ENCODE peak calls at places on chromosome 9, in five cellular contexts. U, R, G, Z and A are unnamed samples.

GRCh38 chr9:19127881-19128719 is 808 bp upstream of the PLIN2 start:
- DNase-seq in U (no peak), R (no peak), G (no peak), Z (no peak), A (peak)

GRCh38 chr9:3397726-3398125 is 128.1 kb downstream of the RFX3 start:
- DNase-seq in U (no peak), R (no peak), G (no peak), Z (no peak), A (peak)

GRCh38 chr9:37002413-37003217 is 31.5 kb downstream of the PAX5 start:
- DNase-seq in U (no peak), R (no peak), G (no peak), Z (no peak), A (no peak)

GRCh38 chr9:6552738-6553121 is 92.8 kb downstream of the GLDC start:
- DNase-seq in U (no peak), R (no peak), G (no peak), Z (no peak), A (no peak)

GRCh38 chr9:133802256-133802655 is 64.1 kb upstream of the SARDH start:
- DNase-seq in U (no peak), R (no peak), G (peak), Z (no peak), A (no peak)

GRCh38 chr9:128093016-128093415 is 25.0 kb downstream of the SLC25A25 start:
- DNase-seq in U (no peak), R (no peak), G (no peak), Z (no peak), A (no peak)

GRCh38 chr9:130051855-130052254 is 1.9 kb upstream of the GPR107 start:
- DNase-seq in U (no peak), R (no peak), G (no peak), Z (no peak), A (no peak)

GRCh38 chr9:69122391-69123141 is 51.5 kb upstream of the TJP2 start:
- DNase-seq in U (peak), R (peak), G (no peak), Z (peak), A (no peak)

GRCh38 chr9:4489562-4489918 is 728 bp upstream of the SLC1A1 start:
- DNase-seq in U (peak), R (no peak), G (no peak), Z (no peak), A (no peak)

GRCh38 chr9:97703437-97704326 is 6.5 kb upstream of the XPA start:
- DNase-seq in U (peak), R (peak), G (no peak), Z (peak), A (peak)

GRCh38 chr9:100426532-100427365 is at the start of gene MSANTD3:
- DNase-seq in U (peak), R (peak), G (peak), Z (peak), A (peak)

GRCh38 chr9:137359850-137360249 is 57.8 kb upstream of the NRARP start:
- DNase-seq in U (no peak), R (no peak), G (no peak), Z (no peak), A (no peak)

GRCh38 chr9:20683351-20684034 is 566 bp upstream of the FOCAD start:
- DNase-seq in U (peak), R (peak), G (peak), Z (peak), A (peak)

GRCh38 chr9:115107701-115108100 is 10.3 kb downstream of the TNC start:
- DNase-seq in U (no peak), R (no peak), G (no peak), Z (no peak), A (no peak)

GRCh38 chr9:134652291-134653225 is 11.0 kb downstream of the COL5A1 start:
- DNase-seq in U (no peak), R (no peak), G (no peak), Z (no peak), A (no peak)

GRCh38 chr9:126986506-126986951 is 71.9 kb downstream of the RALGPS1 start:
- DNase-seq in U (peak), R (peak), G (no peak), Z (peak), A (no peak)

GRCh38 chr9:19690128-19690527 is 98.7 kb downstream of the SLC24A2 start:
- DNase-seq in U (no peak), R (no peak), G (no peak), Z (no peak), A (no peak)

GRCh38 chr9:121367651-121368510 is 2.2 kb downstream of the STOM start:
- DNase-seq in U (no peak), R (peak), G (no peak), Z (no peak), A (no peak)

GRCh38 chr9:25681270-25681669 is 3.0 kb upstream of the TUSC1 start:
- DNase-seq in U (no peak), R (no peak), G (no peak), Z (no peak), A (no peak)

GRCh38 chr9:68631811-68632210 is 73.2 kb upstream of the PIP5K1B start:
- DNase-seq in U (no peak), R (no peak), G (no peak), Z (no peak), A (no peak)

GRCh38 chr9:35814106-35814840 is 569 bp downstream of the HINT2 start:
- DNase-seq in U (peak), R (peak), G (no peak), Z (no peak), A (peak)

GRCh38 chr9:78989031-78989658 is 582.6 kb upstream of the TLE4 start:
- DNase-seq in U (no peak), R (no peak), G (no peak), Z (no peak), A (no peak)

GRCh38 chr9:33129251-33129885 is 37.8 kb downstream of the B4GALT1 start:
- DNase-seq in U (no peak), R (no peak), G (no peak), Z (no peak), A (no peak)

GRCh38 chr9:121564861-121565260 is 65.2 kb upstream of the GGTA1 start:
- DNase-seq in U (no peak), R (no peak), G (no peak), Z (no peak), A (no peak)

GRCh38 chr9:26812217-26812616 is 80.4 kb downstream of the CAAP1 start:
- DNase-seq in U (no peak), R (no peak), G (no peak), Z (no peak), A (no peak)

GRCh38 chr9:120928720-120929389 is 2.3 kb upstream of the TRAF1 start:
- DNase-seq in U (peak), R (peak), G (no peak), Z (no peak), A (peak)

GRCh38 chr9:132240860-132241482 is 79.1 kb downstream of the NTNG2 start:
- DNase-seq in U (peak), R (peak), G (peak), Z (peak), A (peak)

GRCh38 chr9:125890793-125891192 is 143.6 kb downstream of the PBX3 start:
- DNase-seq in U (no peak), R (no peak), G (no peak), Z (no peak), A (no peak)

GRCh38 chr9:136399176-136400037 is 563 bp downstream of the SNAPC4 start:
- DNase-seq in U (no peak), R (no peak), G (no peak), Z (no peak), A (peak)

GRCh38 chr9:68697846-68698245 is 7.2 kb upstream of the PIP5K1B start:
- DNase-seq in U (no peak), R (no peak), G (no peak), Z (no peak), A (no peak)

GRCh38 chr9:133579601-133580415 is 29.4 kb downstream of the FAM163B start:
- DNase-seq in U (no peak), R (no peak), G (no peak), Z (no peak), A (no peak)

GRCh38 chr9:92245005-92245797 is 48.3 kb downstream of the IARS1 start:
- DNase-seq in U (no peak), R (no peak), G (no peak), Z (no peak), A (peak)

GRCh38 chr9:116791314-116791713 is 104.2 kb downstream of the TRIM32 start:
- DNase-seq in U (no peak), R (no peak), G (no peak), Z (no peak), A (no peak)

GRCh38 chr9:131394464-131395026 is 659 bp downstream of the PRRC2B start:
- DNase-seq in U (no peak), R (no peak), G (peak), Z (no peak), A (peak)

DNA sequence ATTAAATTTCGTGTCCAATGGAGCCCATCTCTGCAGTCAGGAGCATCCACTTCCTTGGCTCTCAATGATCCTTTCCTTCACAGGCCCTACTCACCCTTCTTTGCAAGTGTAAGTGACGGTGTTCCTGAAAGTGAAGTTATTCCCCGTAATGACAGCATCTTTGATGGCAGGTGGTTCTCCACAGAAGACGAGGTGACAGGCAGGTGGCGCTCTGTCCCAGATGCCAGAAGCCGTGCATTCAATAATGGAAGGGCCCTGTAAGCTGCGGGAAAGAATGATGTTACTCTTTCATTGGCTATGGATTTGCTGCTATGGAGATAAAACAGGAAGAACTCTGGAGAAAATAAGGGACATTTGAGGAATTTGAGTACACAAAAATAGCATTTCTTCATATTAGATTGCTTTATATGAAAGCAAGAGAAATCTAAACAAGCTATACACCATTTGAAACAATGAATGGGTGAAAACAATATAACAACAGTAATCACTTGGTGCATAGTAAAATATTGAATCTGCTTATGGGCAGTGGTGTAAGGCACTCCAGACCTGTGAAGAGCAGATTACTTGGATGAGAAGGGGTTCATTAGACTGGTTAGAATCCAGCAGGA is 89.9 kb upstream of the TXNDC8 start:
- DNase-seq in U (peak), R (peak), G (peak), Z (peak), A (peak)
- TF ChIP-seq MAX in U (no peak), R (no peak), G (no peak), Z (no peak), A (no peak)

GRCh38 chr9:113658565-113658935 is 195.0 kb downstream of the RGS3 start:
- DNase-seq in U (no peak), R (no peak), G (no peak), Z (no peak), A (no peak)

GRCh38 chr9:113656771-113657670 is 193.5 kb downstream of the RGS3 start:
- DNase-seq in U (no peak), R (peak), G (no peak), Z (no peak), A (peak)

GRCh38 chr9:113659740-113660139 is 196.2 kb downstream of the RGS3 start:
- DNase-seq in U (no peak), R (no peak), G (no peak), Z (no peak), A (no peak)

GRCh38 chr9:113659039-113659438 is 195.5 kb downstream of the RGS3 start:
- DNase-seq in U (no peak), R (no peak), G (no peak), Z (no peak), A (no peak)

GRCh38 chr9:113657765-113658564 is 194.4 kb downstream of the RGS3 start:
- DNase-seq in U (peak), R (peak), G (peak), Z (peak), A (peak)
- TF ChIP-seq MAX in U (no peak), R (no peak), G (no peak), Z (no peak), A (peak)

GRCh38 chr9:106532616-106533015 is 330.4 kb upstream of the ZNF462 start:
- DNase-seq in U (no peak), R (no peak), G (no peak), Z (no peak), A (no peak)

GRCh38 chr9:106534800-106535199 is 328.2 kb upstream of the ZNF462 start:
- DNase-seq in U (no peak), R (no peak), G (no peak), Z (no peak), A (no peak)

GRCh38 chr9:106529616-106530015 is 333.4 kb upstream of the ZNF462 start:
- DNase-seq in U (no peak), R (no peak), G (no peak), Z (no peak), A (no peak)

GRCh38 chr9:106535439-106535838 is 327.5 kb upstream of the ZNF462 start:
- DNase-seq in U (no peak), R (no peak), G (no peak), Z (no peak), A (no peak)
- TF ChIP-seq MAX in U (no peak), R (no peak), G (no peak), Z (no peak), A (no peak)

GRCh38 chr9:93677641-93678136 is 101.3 kb downstream of the PHF2 start:
- DNase-seq in U (no peak), R (no peak), G (no peak), Z (no peak), A (no peak)
- TF ChIP-seq MAX in U (no peak), R (no peak), G (no peak), Z (no peak), A (no peak)